ENCODE peak calls at places on chromosomes 16 and 17, in four cellular contexts. One of them, this sample, is unnamed.
A peak's percentile ranks its signal among the peaks of the same experiment; 100 is the strongest.

GRCh38 chr16:82016268-82016667 is 5.0 kb upstream of the SDR42E1 start:
- DNase-seq in HepG2: no peak
- DNase-seq in GM12878: no peak
- DNase-seq in A549: peak; percentile 36
- DNase-seq in this sample: peak; percentile 34

GRCh38 chr17:59844884-59845594 is 47.7 kb downstream of the TUBD1 start:
- DNase-seq in A549: no peak
- DNase-seq in GM12878: no peak
- DNase-seq in HepG2: no peak
- DNase-seq in this sample: no peak

GRCh38 chr16:3904875-3905274 is 24.4 kb upstream of the CREBBP start:
- DNase-seq in GM12878: no peak
- DNase-seq in HepG2: no peak
- DNase-seq in A549: no peak
- DNase-seq in this sample: no peak

GRCh38 chr16:49281843-49282642 is 405 bp upstream of the CBLN1 start:
- DNase-seq in HepG2: no peak
- DNase-seq in GM12878: no peak
- DNase-seq in A549: peak; percentile 78
- DNase-seq in this sample: peak; percentile 100

GRCh38 chr17:78736526-78737079 is 45.5 kb downstream of the CYTH1 start:
- DNase-seq in GM12878: no peak
- DNase-seq in HepG2: no peak
- DNase-seq in A549: peak; percentile 89
- DNase-seq in this sample: no peak

GRCh38 chr16:85027968-85028637 is 508 bp downstream of the KIAA0513 start:
- DNase-seq in A549: no peak
- DNase-seq in GM12878: no peak
- DNase-seq in HepG2: no peak
- DNase-seq in this sample: no peak

GRCh38 chr17:58032691-58033415 is 25.8 kb upstream of the SRSF1 start:
- DNase-seq in HepG2: no peak
- DNase-seq in GM12878: no peak
- DNase-seq in A549: no peak
- DNase-seq in this sample: no peak

GRCh38 chr16:30724641-30725464 is 23.4 kb upstream of the PHKG2 start:
- DNase-seq in A549: no peak
- DNase-seq in GM12878: no peak
- DNase-seq in HepG2: no peak
- DNase-seq in this sample: no peak

GRCh38 chr17:7213895-7214299 is 5.7 kb downstream of the DLG4 start:
- DNase-seq in A549: peak; percentile 94
- DNase-seq in HepG2: peak; percentile 86
- DNase-seq in GM12878: no peak
- DNase-seq in this sample: peak; percentile 86

GRCh38 chr16:88815901-88816589 is 4.3 kb upstream of the APRT start:
- DNase-seq in A549: peak; percentile 37
- DNase-seq in HepG2: peak; percentile 35
- DNase-seq in GM12878: no peak
- DNase-seq in this sample: peak; percentile 86

GRCh38 chr17:8985054-8985701 is 19.7 kb upstream of the PIK3R5 start:
- DNase-seq in A549: no peak
- DNase-seq in GM12878: no peak
- DNase-seq in HepG2: no peak
- DNase-seq in this sample: no peak

GRCh38 chr16:19997264-19997663 is 76.4 kb downstream of the GPR139 start:
- DNase-seq in A549: no peak
- DNase-seq in HepG2: no peak
- DNase-seq in GM12878: no peak
- DNase-seq in this sample: no peak

GRCh38 chr16:51012396-51012795 is 138.7 kb downstream of the SALL1 start:
- DNase-seq in A549: no peak
- DNase-seq in HepG2: peak; percentile 43
- DNase-seq in GM12878: no peak
- DNase-seq in this sample: no peak

GRCh38 chr17:50060951-50061712 is 5.2 kb downstream of the ITGA3 start:
- DNase-seq in GM12878: no peak
- DNase-seq in A549: no peak
- DNase-seq in HepG2: no peak
- DNase-seq in this sample: no peak

GRCh38 chr17:41835214-41835799 is 725 bp downstream of the NT5C3B start:
- DNase-seq in HepG2: no peak
- DNase-seq in GM12878: no peak
- DNase-seq in A549: peak; percentile 22
- DNase-seq in this sample: no peak

GRCh38 chr17:81996757-81997441 is 19.5 kb downstream of the ASPSCR1 start:
- DNase-seq in GM12878: no peak
- DNase-seq in HepG2: peak; percentile 73
- DNase-seq in A549: no peak
- DNase-seq in this sample: no peak

GRCh38 chr16:67170948-67171649 is 761 bp downstream of the NOL3 start:
- DNase-seq in A549: peak; percentile 41
- DNase-seq in HepG2: peak; percentile 45
- DNase-seq in GM12878: no peak
- DNase-seq in this sample: no peak

GRCh38 chr16:30533748-30534367 is 800 bp downstream of the ZNF747 start:
- DNase-seq in GM12878: no peak
- DNase-seq in HepG2: no peak
- DNase-seq in A549: no peak
- DNase-seq in this sample: peak; percentile 50

GRCh38 chr16:50506543-50506937 is 41.7 kb upstream of the NKD1 start:
- DNase-seq in A549: no peak
- DNase-seq in GM12878: no peak
- DNase-seq in HepG2: no peak
- DNase-seq in this sample: no peak

GRCh38 chr17:42294469-42295398 is 6.4 kb downstream of the STAT5A start:
- DNase-seq in HepG2: no peak
- DNase-seq in A549: no peak
- DNase-seq in GM12878: no peak
- DNase-seq in this sample: no peak

GRCh38 chr16:47504599-47504998 is 43.5 kb downstream of the PHKB start:
- DNase-seq in GM12878: no peak
- DNase-seq in A549: no peak
- DNase-seq in HepG2: no peak
- DNase-seq in this sample: no peak

GRCh38 chr16:89720859-89721643 is at the start of the genes VPS9D1 and ZNF276:
- DNase-seq in HepG2: peak; percentile 65
- DNase-seq in A549: peak; percentile 66
- DNase-seq in GM12878: no peak
- DNase-seq in this sample: peak; percentile 93

GRCh38 chr17:56506349-56506748 is 87.2 kb upstream of the NOG start:
- DNase-seq in HepG2: no peak
- DNase-seq in GM12878: no peak
- DNase-seq in A549: no peak
- DNase-seq in this sample: no peak

GRCh38 chr17:80252871-80253270 is 7.8 kb upstream of the RNF213 start:
- DNase-seq in HepG2: no peak
- DNase-seq in GM12878: no peak
- DNase-seq in A549: peak; percentile 93
- DNase-seq in this sample: peak; percentile 89
- TF ChIP-seq SMC3 in HepG2: no peak
- TF ChIP-seq SMC3 in GM12878: no peak
- TF ChIP-seq SMC3 in A549: peak; percentile 88
- TF ChIP-seq SMC3 in this sample: peak; percentile 45

DNA sequence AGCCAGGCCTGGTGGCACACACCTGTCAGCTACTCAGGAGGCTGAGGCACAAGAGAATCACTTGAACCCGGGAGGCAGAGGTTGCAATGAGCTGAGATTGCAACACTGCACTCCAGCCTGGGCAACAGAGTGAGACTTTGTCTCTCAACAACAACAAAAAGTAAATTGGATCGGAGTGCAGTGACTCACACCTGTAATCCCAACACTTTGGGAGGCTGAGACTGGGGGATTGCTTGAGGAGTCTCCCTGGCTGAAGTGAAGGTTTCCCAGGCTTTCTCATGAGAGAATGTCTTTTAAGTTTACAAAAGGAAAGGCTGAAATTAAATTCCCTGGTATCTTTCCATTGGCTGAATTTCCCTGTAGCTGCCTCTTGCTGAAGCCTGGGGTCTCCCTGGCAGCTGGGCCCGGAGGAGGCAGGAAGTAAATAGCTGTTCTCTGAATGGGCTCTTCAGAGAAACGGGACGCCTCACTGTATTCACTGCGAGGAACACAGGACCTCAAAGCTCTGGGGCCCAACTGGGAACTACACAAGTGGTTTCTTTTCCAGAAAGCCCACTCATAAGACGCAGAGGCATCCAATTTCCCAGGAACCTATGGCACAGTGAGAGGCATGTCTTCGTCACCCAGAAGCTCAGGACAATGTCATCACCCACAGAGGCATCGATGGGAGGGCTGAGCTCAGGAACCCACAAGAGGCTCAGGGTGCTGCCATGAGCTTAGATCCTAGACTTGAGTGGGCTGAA is 77.4 kb upstream of the SMURF2 start:
- DNase-seq in HepG2: peak; percentile 25
- DNase-seq in A549: no peak
- DNase-seq in GM12878: no peak
- DNase-seq in this sample: no peak
- TF ChIP-seq PBX3 in HepG2: no peak
- TF ChIP-seq PBX3 in A549: no peak
- TF ChIP-seq PBX3 in GM12878: no peak
- TF ChIP-seq PBX3 in this sample: no peak

DNA sequence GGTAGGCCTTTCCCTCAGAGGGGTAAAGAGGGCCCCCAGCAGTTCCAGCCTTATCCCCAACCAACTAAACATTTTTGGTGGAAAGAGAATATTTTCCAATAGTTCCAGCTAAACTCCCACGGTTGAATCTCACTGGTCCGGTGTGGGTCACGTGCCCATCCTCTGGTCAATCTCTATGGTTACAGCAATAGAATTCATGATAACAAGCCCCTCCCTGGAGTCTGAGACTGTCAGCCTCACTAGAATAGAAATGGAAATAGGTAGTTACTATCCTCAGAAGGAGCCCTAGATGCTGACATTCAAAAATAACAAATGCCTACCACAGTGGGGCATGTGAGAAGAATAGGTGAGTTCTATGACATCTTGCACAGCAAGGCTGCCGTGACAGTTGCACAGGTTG is 37.5 kb upstream of the LITAF start:
- DNase-seq in HepG2: no peak
- DNase-seq in GM12878: no peak
- DNase-seq in A549: no peak
- DNase-seq in this sample: no peak
- TF ChIP-seq MAX in HepG2: no peak
- TF ChIP-seq MAX in GM12878: no peak
- TF ChIP-seq MAX in A549: no peak
- TF ChIP-seq MAX in this sample: no peak

GRCh38 chr17:10806863-10807262 is 3.0 kb upstream of the TMEM238L start:
- DNase-seq in HepG2: no peak
- DNase-seq in GM12878: no peak
- DNase-seq in A549: no peak
- DNase-seq in this sample: no peak
- TF ChIP-seq SMC3 in HepG2: no peak
- TF ChIP-seq SMC3 in GM12878: no peak
- TF ChIP-seq SMC3 in A549: no peak
- TF ChIP-seq SMC3 in this sample: no peak